ENCODE peak calls at places on chromosome 1, in six cellular contexts. Q is left ventricle myocardium inferior, W is colonic mucosa, C is testis, J is heart right ventricle, P is IMR-90. O is an unnamed sample.
A peak's percentile ranks its signal among the peaks of the same experiment; 100 is the strongest.

GRCh38 chr1:16075337-16076002 is 2.0 kb upstream of the FAM131C start:
- DNase-seq in Q (peak; percentile 65), W (no peak), C (peak; percentile 80), J (peak; percentile 67), P (peak; percentile 85), O (peak; percentile 89)

GRCh38 chr1:165235158-165235776 is 121.2 kb downstream of the LMX1A start:
- DNase-seq in Q (no peak), W (no peak), C (peak; percentile 33), J (no peak), P (no peak), O (no peak)

GRCh38 chr1:230827081-230827681 is 41.1 kb downstream of the C1orf198 start:
- DNase-seq in Q (no peak), W (no peak), C (peak; percentile 73), J (peak; percentile 58), P (peak; percentile 41), O (peak; percentile 70)

GRCh38 chr1:112143871-112144441 is 154.5 kb upstream of the KCND3 start:
- DNase-seq in Q (no peak), W (no peak), C (no peak), J (no peak), P (no peak), O (no peak)

GRCh38 chr1:225450491-225451191 is 22.8 kb upstream of the LBR start:
- DNase-seq in Q (no peak), W (no peak), C (no peak), J (no peak), P (no peak), O (no peak)

GRCh38 chr1:108034396-108034795 is 69.4 kb upstream of the VAV3 start:
- DNase-seq in Q (no peak), W (no peak), C (no peak), J (no peak), P (no peak), O (no peak)

GRCh38 chr1:109527098-109527811 is 12.4 kb upstream of the GPR61 start:
- DNase-seq in Q (no peak), W (no peak), C (no peak), J (no peak), P (no peak), O (no peak)

GRCh38 chr1:182149411-182149965 is 88.0 kb upstream of the ZNF648 start:
- DNase-seq in Q (no peak), W (no peak), C (peak; percentile 40), J (no peak), P (peak; percentile 73), O (no peak)

GRCh38 chr1:32339363-32339978 is 3.4 kb upstream of the MARCKSL1 start:
- DNase-seq in Q (no peak), W (no peak), C (no peak), J (no peak), P (peak; percentile 86), O (no peak)

GRCh38 chr1:89873757-89874156 is 52.9 kb downstream of the LRRC8D start:
- DNase-seq in Q (no peak), W (no peak), C (no peak), J (no peak), P (peak; percentile 68), O (no peak)

GRCh38 chr1:198088360-198089071 is 68.3 kb upstream of the NEK7 start:
- DNase-seq in Q (no peak), W (no peak), C (no peak), J (no peak), P (peak; percentile 75), O (no peak)
- H3K4me3 ChIP-seq in Q (no peak overlapping the region), W (no peak overlapping the region), C (no peak overlapping the region), J (no peak overlapping the region), P (peak overlapping the region; percentile 23), O (no peak overlapping the region)

DNA sequence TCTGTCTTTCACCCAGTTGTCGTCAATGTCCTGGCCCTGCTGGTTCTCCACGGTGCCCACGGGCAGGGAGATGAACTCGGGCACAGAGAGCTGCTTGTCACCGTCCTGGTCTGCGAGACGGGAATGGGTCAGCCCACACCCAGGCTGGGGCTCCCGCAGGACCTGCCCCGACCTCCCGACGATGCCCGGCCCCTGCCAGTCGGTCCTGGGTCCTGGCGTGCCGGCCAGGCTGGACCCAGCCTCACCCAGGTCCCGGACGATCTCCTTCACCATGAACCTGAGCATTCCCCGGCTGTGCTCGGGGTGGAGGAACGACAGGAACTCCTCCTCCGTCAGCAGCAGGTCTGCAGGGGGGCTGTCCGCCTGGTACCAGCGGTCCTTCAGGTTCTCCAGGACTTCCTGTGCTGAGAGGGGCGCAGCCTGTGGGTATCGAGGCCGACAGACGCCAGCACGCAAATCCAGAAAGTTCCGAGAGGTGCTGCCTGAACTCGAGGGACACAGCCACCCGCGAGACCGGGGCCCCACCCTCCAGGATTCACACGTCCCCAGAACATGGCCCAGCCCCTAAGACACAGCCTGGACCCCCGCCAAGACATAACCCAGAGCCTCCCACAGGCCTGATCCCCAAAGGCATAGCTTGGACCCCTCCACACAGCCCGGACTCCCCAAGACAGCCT is 4.7 kb upstream of the TNFRSF4 start:
- DNase-seq in Q (no peak), W (no peak), C (no peak), J (no peak), P (no peak), O (no peak)
- H3K4me3 ChIP-seq in Q (peak overlapping the region; percentile 21), W (no peak overlapping the region), C (no peak overlapping the region), J (no peak overlapping the region), P (no peak overlapping the region), O (no peak overlapping the region)

DNA sequence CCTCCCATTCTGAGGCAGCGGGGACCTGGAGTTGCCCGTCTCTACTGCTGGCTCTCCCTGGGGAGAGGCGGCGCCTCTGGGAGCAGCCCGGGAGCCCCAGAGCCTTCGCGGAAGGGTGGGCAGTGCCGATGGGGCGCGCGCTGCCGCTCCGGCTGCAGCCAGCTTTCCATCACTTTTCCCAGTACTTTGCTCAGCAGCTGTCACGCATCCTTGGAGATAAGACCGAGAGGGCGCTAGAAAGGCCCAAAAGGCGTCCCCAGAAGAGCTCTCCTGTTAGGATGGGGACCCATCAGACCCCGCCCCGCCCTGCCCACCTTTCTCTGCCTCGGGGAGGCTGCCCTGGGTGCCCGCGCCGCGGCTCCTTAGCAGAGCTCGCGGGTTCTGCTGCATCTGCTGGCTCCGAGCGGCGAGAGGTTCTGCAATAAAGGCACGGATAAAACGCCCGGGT is 531 bp downstream of the KCNH1 start:
- DNase-seq in Q (no peak), W (no peak), C (peak; percentile 16), J (peak; percentile 14), P (no peak), O (no peak)
- H3K4me3 ChIP-seq in Q (peak overlapping the region; percentile 64), W (peak overlapping the region; percentile 35), C (peak overlapping the region; percentile 53), J (peak overlapping the region; percentile 48), P (peak overlapping the region; percentile 58), O (peak overlapping the region; percentile 63)

DNA sequence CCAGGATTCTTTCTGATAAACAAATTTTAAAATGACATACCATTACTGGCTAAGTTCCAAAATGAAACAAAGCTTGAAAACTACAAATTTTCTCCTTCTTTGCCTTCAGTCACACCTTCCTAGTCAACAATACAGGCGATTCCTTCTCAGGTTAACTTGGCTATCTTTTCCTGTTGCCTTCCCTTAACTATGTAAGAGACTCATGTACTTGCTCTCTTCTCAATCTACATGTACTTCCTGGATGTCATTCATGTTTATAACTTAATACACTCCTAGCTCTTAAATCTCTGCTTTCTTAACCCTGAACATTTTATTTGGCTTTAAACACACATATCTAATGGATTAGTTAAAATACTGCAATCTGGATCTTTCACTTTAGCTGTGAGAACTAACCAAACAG is 97.0 kb downstream of the COQ8A start:
- DNase-seq in Q (no peak), W (no peak), C (no peak), J (no peak), P (no peak), O (no peak)
- H3K4me3 ChIP-seq in Q (no peak overlapping the region), W (no peak overlapping the region), C (no peak overlapping the region), J (no peak overlapping the region), P (no peak overlapping the region), O (no peak overlapping the region)

DNA sequence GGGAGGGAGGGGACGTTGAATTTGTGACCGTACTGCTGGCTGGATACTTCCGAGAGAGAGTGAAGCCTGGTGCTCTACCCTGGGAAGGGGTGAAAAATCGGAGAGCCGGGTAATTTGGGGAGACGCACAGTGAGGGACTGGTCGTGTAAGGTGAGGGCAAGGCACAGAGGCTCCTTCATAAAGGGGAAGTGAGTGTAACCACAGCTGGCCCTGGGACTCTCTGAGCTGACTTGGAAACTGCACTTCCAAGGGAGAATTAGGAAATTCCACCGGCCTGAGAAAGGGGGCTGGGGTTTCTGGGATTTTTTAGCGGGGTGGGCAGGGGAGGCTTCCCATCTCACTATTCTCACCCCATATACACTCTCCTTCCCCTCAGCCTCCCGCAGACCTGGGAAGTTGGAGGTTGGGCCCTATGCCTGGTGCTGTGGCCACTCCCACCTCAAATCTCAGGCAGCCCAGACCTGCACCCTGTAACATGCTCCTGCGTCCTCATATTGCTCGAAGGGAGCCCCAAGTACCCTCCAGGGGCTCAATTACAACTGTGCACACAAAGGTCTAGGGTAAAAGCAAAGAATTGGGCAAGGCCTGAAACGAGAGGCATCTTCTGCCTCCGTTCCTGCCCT is 88.2 kb upstream of the IPO9 start:
- DNase-seq in Q (no peak), W (no peak), C (no peak), J (no peak), P (no peak), O (no peak)
- H3K4me3 ChIP-seq in Q (peak overlapping the region; percentile 84), W (peak overlapping the region; percentile 94), C (peak overlapping the region; percentile 70), J (peak overlapping the region; percentile 73), P (no peak overlapping the region), O (peak overlapping the region; percentile 98)

DNA sequence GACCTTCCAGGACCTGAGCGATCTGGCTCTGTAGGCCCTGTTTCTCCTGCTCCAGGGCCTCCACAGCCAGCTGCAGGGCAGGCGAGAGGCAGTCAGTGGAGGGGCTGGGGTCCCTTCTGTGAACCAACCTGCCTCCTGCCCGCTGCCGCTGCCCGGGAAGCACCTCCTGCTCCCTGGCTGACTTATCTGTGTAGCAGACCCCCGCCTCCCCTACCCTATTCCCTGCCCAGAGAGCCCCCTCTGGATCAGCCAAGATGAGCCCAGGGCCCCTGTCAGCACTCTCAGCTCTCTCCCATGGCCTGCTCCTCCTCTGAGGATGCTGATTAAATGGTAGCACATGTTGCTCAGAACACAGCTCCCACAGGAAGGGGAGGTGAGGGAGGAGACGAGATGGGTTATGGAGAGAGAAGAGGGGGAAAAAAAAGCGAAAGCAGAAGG is 1.9 kb downstream of the NES start:
- DNase-seq in Q (no peak), W (no peak), C (no peak), J (no peak), P (no peak), O (no peak)
- H3K4me3 ChIP-seq in Q (peak overlapping the region; percentile 90), W (peak overlapping the region; percentile 32), C (no peak overlapping the region), J (peak overlapping the region; percentile 67), P (peak overlapping the region; percentile 48), O (no peak overlapping the region)

GRCh38 chr1:97845805-97846204 is 75.0 kb downstream of the DPYD start:
- DNase-seq in Q (no peak), W (no peak), C (no peak), J (peak; percentile 6), P (no peak), O (no peak)

GRCh38 chr1:97844552-97845089 is 76.2 kb downstream of the DPYD start:
- DNase-seq in Q (no peak), W (no peak), C (no peak), J (no peak), P (no peak), O (no peak)

GRCh38 chr1:97849350-97850339 is 71.2 kb downstream of the DPYD start:
- DNase-seq in Q (no peak), W (no peak), C (no peak), J (no peak), P (peak; percentile 89), O (no peak)
- H3K4me3 ChIP-seq in Q (no peak overlapping the region), W (no peak overlapping the region), C (no peak overlapping the region), J (no peak overlapping the region), P (no peak overlapping the region), O (no peak overlapping the region)